ENCODE peak calls at places on chromosomes 2 and 18, in four cellular contexts. K, P, U and A are unnamed samples.

GRCh38 chr18:23354625-23355024 is 98.5 kb upstream of the RIOK3 start:
- DNase-seq in K (no peak), P (no peak), U (no peak), A (no peak)

GRCh38 chr2:241780939-241781569 is 4.4 kb downstream of the GAL3ST2 start:
- DNase-seq in K (no peak), P (no peak), U (no peak), A (no peak)

GRCh38 chr2:39447266-39448168 is 10.4 kb upstream of the MAP4K3 start:
- DNase-seq in K (no peak), P (no peak), U (no peak), A (no peak)

GRCh38 chr18:44632469-44633145 is 48.1 kb upstream of the SETBP1 start:
- DNase-seq in K (no peak), P (no peak), U (no peak), A (no peak)

GRCh38 chr2:20641123-20641985 is 9.5 kb downstream of the HS1BP3 start:
- DNase-seq in K (no peak), P (no peak), U (no peak), A (no peak)

GRCh38 chr18:57728941-57729511 is 74.1 kb downstream of the ATP8B1 start:
- DNase-seq in K (no peak), P (no peak), U (peak; percentile 71), A (no peak)

GRCh38 chr18:73975266-73975665 is 172.4 kb downstream of the FBXO15 start:
- DNase-seq in K (no peak), P (no peak), U (no peak), A (no peak)

GRCh38 chr2:156322103-156322671 is 10.3 kb downstream of the NR4A2 start:
- DNase-seq in K (no peak), P (no peak), U (no peak), A (no peak)

GRCh38 chr2:230473378-230473777 is 57.4 kb downstream of the SP100 start:
- DNase-seq in K (no peak), P (no peak), U (no peak), A (no peak)

GRCh38 chr2:226251661-226252060 is 548.0 kb downstream of the IRS1 start:
- DNase-seq in K (no peak), P (no peak), U (no peak), A (no peak)

GRCh38 chr2:106057206-106057605 is 136.9 kb downstream of the UXS1 start:
- DNase-seq in K (no peak), P (no peak), U (no peak), A (no peak)

GRCh38 chr2:122168799-122169198 is 413.3 kb downstream of the TSN start:
- DNase-seq in K (peak; percentile 34), P (peak; percentile 42), U (no peak), A (no peak)

GRCh38 chr2:171159326-171160118 is 1.2 kb downstream of the TLK1 start:
- DNase-seq in K (peak; percentile 76), P (peak; percentile 61), U (peak; percentile 33), A (no peak)

GRCh38 chr2:237060518-237061312 is 25.0 kb upstream of the COPS8 start:
- DNase-seq in K (peak; percentile 74), P (peak; percentile 86), U (peak; percentile 54), A (peak; percentile 87)

GRCh38 chr2:241965931-241966412 is 96.4 kb downstream of the RTP5 start:
- DNase-seq in K (no peak), P (no peak), U (peak; percentile 36), A (no peak)

GRCh38 chr18:7548721-7549120 is 18.4 kb upstream of the PTPRM start:
- DNase-seq in K (no peak), P (no peak), U (no peak), A (no peak)

GRCh38 chr2:84395819-84396218 is 63.3 kb downstream of the SUCLG1 start:
- DNase-seq in K (no peak), P (no peak), U (no peak), A (no peak)

GRCh38 chr18:35458677-35459441 is 38.9 kb downstream of the INO80C start:
- DNase-seq in K (no peak), P (peak; percentile 63), U (peak; percentile 55), A (no peak)

GRCh38 chr2:61253136-61253535 is 91.1 kb downstream of the C2orf74 start:
- DNase-seq in K (no peak), P (no peak), U (no peak), A (no peak)

GRCh38 chr2:30104273-30104672 is 42.5 kb upstream of the YPEL5 start:
- DNase-seq in K (no peak), P (no peak), U (no peak), A (no peak)

GRCh38 chr2:62743506-62743905 is 38.0 kb downstream of the EHBP1 start:
- DNase-seq in K (no peak), P (no peak), U (no peak), A (no peak)

GRCh38 chr2:73611867-73612266 is 30.4 kb downstream of the NAT8 start:
- DNase-seq in K (no peak), P (no peak), U (no peak), A (no peak)

GRCh38 chr2:109497447-109497846 is 116.3 kb downstream of the SEPTIN10 start:
- DNase-seq in K (no peak), P (no peak), U (no peak), A (no peak)

GRCh38 chr2:158495175-158495574 is 38.4 kb downstream of the PKP4 start:
- DNase-seq in K (no peak), P (no peak), U (no peak), A (no peak)

GRCh38 chr18:40473221-40473620 is 1481.8 kb upstream of the PIK3C3 start:
- DNase-seq in K (no peak), P (no peak), U (no peak), A (no peak)

GRCh38 chr18:77208969-77209368 is 40.7 kb upstream of the GALR1 start:
- DNase-seq in K (no peak), P (no peak), U (peak; percentile 49), A (no peak)

GRCh38 chr2:170434900-170435640 is 257.1 kb downstream of the MYO3B start:
- DNase-seq in K (no peak), P (no peak), U (no peak), A (no peak)

GRCh38 chr2:134558208-134558890 is 160.5 kb downstream of the TMEM163 start:
- DNase-seq in K (no peak), P (no peak), U (no peak), A (no peak)

GRCh38 chr2:98598781-98599428 is 9.4 kb downstream of the COA5 start:
- DNase-seq in K (no peak), P (no peak), U (no peak), A (no peak)

GRCh38 chr18:69980509-69980908 is 32.8 kb upstream of the CD226 start:
- DNase-seq in K (no peak), P (no peak), U (no peak), A (no peak)

GRCh38 chr2:86311879-86312278 is 25.5 kb downstream of the REEP1 start:
- DNase-seq in K (no peak), P (no peak), U (no peak), A (no peak)

GRCh38 chr2:201167546-201167945 is 15.4 kb upstream of the CASP10 start:
- DNase-seq in K (no peak), P (no peak), U (no peak), A (no peak)
- TF ChIP-seq POLR2AphosphoS5 in K (no peak), P (no peak), U (no peak), A (no peak)

DNA sequence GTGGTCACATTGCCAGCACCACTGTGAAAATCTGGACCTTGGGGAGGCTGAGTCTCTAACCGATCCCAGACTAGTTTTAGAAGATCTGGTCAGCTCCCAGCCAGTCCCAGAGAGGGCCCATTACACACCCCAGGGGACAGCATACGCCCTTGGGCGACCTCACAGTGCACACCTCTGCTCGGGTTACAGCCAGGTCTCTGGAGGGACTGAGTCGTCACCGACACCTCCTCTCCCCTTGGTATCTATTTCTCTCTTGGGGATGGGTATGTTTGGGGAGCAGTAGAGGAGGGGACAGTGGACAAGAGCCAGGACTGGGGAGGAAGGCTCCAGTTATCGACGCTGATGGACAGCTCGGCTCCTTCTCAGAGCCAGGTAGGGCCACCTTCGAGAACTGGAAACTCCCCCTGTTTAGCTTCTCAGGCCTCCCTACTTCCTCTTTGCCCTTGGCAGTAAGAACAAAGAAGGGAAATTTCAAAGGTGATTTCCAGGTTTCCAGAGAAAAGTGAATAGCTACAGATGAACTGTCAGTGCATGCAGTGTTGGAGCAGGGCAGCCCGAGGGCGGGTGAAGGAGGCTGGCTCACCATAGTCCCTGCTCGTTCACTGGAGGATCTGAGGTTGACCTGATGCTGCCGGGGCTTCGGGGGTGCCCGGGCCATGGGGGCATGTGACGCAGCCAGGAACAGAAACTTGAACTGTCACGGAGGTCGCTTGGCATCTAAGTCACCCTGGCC is 4.4 kb upstream of the SEMA4C start:
- DNase-seq in K (no peak), P (peak; percentile 35), U (no peak), A (no peak)
- H3K4me1 ChIP-seq in K (peaks cover 9% of the 10 kb centered on the region), P (peaks cover 48% of the 10 kb centered on the region), U (peaks cover 26% of the 10 kb centered on the region), A (peaks cover 48% of the 10 kb centered on the region)

GRCh38 chr2:2026252-2026831 is 282.0 kb upstream of the PXDN start:
- DNase-seq in K (no peak), P (no peak), U (no peak), A (peak; percentile 94)
- TF ChIP-seq POLR2AphosphoS5 in K (no peak), P (no peak), U (no peak), A (no peak)

DNA sequence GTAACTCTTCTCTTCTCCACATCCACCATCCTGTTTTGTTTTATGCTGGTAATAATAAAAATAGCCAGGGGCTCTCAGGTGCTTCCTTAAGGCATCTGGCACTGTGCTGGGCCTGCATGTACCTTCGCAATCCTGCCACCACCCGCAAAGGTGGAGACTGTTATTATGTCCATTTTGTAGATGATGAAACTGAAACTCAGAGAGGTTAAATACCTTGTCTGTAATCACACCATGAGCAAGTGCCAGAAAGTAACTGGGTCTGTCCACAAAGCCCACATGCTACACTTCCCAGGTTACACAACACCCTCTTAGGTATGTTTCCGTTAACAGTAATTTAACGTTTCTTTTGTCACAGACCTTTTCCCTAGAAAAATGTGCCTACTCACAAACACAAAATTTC is 27.0 kb downstream of the NRP2 start:
- DNase-seq in K (no peak), P (no peak), U (no peak), A (no peak)
- H3K4me1 ChIP-seq in K (peaks cover 56% of the 10 kb centered on the region), P (peaks cover 4% of the 10 kb centered on the region), U (peaks cover 15% of the 10 kb centered on the region), A (peaks cover 39% of the 10 kb centered on the region)

GRCh38 chr2:207163053-207163814 is 2.5 kb downstream of the KLF7 start:
- DNase-seq in K (no peak), P (peak; percentile 36), U (peak; percentile 45), A (no peak)
- TF ChIP-seq POLR2AphosphoS5 in K (peak; percentile 21), P (no peak), U (peak; percentile 73), A (peak; percentile 94)

GRCh38 chr2:101114815-101115214 is 36.4 kb downstream of the TBC1D8 start:
- DNase-seq in K (no peak), P (no peak), U (no peak), A (no peak)
- H3K4me1 ChIP-seq in K (peaks cover 7% of the 10 kb centered on the region), P (peaks cover 58% of the 10 kb centered on the region), U (peaks cover 90% of the 10 kb centered on the region), A (peaks cover 66% of the 10 kb centered on the region)